ENCODE peak calls at places on chromosomes 3 and 15, in nine cellular contexts. Q, I, L, S, O, B, Z, J and P are unnamed samples.

GRCh38 chr15:79811406-79812405 is 85.1 kb downstream of the MTHFS start:
- DNase-seq in J (no peak), B (no peak), Q (no peak), Z (no peak), L (peak), I (no peak), O (no peak), S (peak), P (no peak)

GRCh38 chr15:78993257-78993930 is 48.5 kb upstream of the CTSH start:
- DNase-seq in Z (no peak), Q (no peak), B (no peak), I (no peak), O (no peak), S (no peak), J (no peak), L (no peak), P (no peak)

GRCh38 chr3:154229217-154229590 is 95.1 kb downstream of the DHX36 start:
- DNase-seq in J (no peak), S (no peak), Q (no peak), O (no peak), B (no peak), Z (no peak), I (no peak), L (no peak), P (no peak)

GRCh38 chr3:193552911-193553310 is 1.8 kb downstream of the ATP13A4 start:
- DNase-seq in I (no peak), O (no peak), B (no peak), S (no peak), J (no peak), L (no peak), Q (no peak), Z (no peak), P (no peak)

GRCh38 chr3:49873623-49874022 is 3.9 kb upstream of the CAMKV start:
- DNase-seq in S (no peak), L (no peak), Q (no peak), B (no peak), Z (peak), J (no peak), O (no peak), I (no peak), P (no peak)

GRCh38 chr15:66025972-66026371 is 156.7 kb downstream of the RAB11A start:
- DNase-seq in L (no peak), O (no peak), I (no peak), Q (no peak), J (peak), S (no peak), B (no peak), Z (no peak), P (peak)

GRCh38 chr3:169104972-169105371 is 558.5 kb downstream of the MECOM start:
- DNase-seq in Q (no peak), J (no peak), S (no peak), Z (no peak), O (no peak), L (no peak), B (no peak), I (no peak), P (no peak)

GRCh38 chr3:114632757-114633424 is 339.1 kb downstream of the TIGIT start:
- DNase-seq in Z (no peak), I (no peak), B (no peak), Q (no peak), J (no peak), S (no peak), L (no peak), O (no peak), P (no peak)